ENCODE peak calls at places on chromosomes 16 and 17, in six cellular contexts. U, F, T, O, N and H are unnamed samples.

GRCh38 chr17:72004476-72005331 is 116.1 kb upstream of the SOX9 start:
- DNase-seq in U (no peak), F (no peak), T (no peak), O (peak; percentile 10), N (no peak), H (no peak)

GRCh38 chr17:2344528-2344927 is 7.2 kb downstream of the SGSM2 start:
- DNase-seq in U (no peak), F (no peak), T (no peak), O (no peak), N (no peak), H (no peak)

GRCh38 chr16:9039208-9039607 is 52.2 kb upstream of the HAPSTR1 start:
- DNase-seq in U (no peak), F (no peak), T (no peak), O (peak; percentile 62), N (no peak), H (no peak)

GRCh38 chr17:37752482-37752881 is 7.6 kb upstream of the HNF1B start:
- DNase-seq in U (no peak), F (no peak), T (no peak), O (no peak), N (no peak), H (no peak)

GRCh38 chr17:4788807-4789700 is at the start of gene GLTPD2:
- DNase-seq in U (peak; percentile 19), F (no peak), T (no peak), O (peak; percentile 46), N (no peak), H (peak; percentile 83)

GRCh38 chr17:40782450-40782849 is at the start of gene KRT27:
- DNase-seq in U (no peak), F (no peak), T (no peak), O (no peak), N (no peak), H (no peak)

GRCh38 chr16:11748404-11749254 is 6.0 kb upstream of the TXNDC11 start:
- DNase-seq in U (no peak), F (no peak), T (no peak), O (peak; percentile 22), N (no peak), H (peak; percentile 46)

GRCh38 chr16:86243571-86244154 is 266.7 kb upstream of the FOXF1 start:
- DNase-seq in U (peak; percentile 3), F (no peak), T (peak; percentile 54), O (no peak), N (no peak), H (no peak)

GRCh38 chr17:82235056-82235774 is 6.4 kb downstream of the SLC16A3 start:
- DNase-seq in U (no peak), F (no peak), T (peak; percentile 66), O (no peak), N (no peak), H (no peak)

GRCh38 chr17:6314311-6314710 is 120.6 kb downstream of the AIPL1 start:
- DNase-seq in U (no peak), F (no peak), T (no peak), O (no peak), N (no peak), H (no peak)

DNA sequence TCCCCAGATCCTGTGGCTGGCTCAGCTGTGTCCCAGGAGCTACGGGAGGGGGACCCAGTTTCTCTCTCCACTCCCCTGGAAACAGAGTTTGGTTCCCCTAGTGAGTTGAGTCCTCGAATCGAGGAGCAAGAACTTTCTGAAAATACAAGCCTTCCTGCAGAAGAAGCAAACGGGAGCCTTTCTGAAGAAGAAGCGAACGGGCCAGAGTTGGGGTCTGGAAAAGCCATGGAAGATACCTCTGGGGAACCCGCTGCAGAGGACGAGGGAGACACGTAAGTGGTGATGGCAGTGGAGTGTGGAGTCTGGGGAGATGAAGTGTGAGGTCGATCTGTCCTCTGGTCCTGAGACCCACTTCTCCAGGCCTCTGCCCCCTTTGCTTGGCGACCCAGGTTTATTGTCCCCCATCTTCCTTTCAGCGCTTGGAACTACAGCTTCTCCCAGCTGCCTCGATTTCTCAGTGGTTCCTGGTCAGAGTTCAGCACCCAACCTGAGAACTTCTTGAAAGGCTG is 585 bp downstream of the WRAP53 start:
- DNase-seq in U (no peak), F (no peak), T (peak; percentile 60), O (peak; percentile 14), N (no peak), H (no peak)
- H3K4me3 ChIP-seq in U (peak overlapping the region; percentile 54), F (peak overlapping the region; percentile 91), T (peak overlapping the region; percentile 76), O (peak overlapping the region; percentile 94), N (peak overlapping the region; percentile 75), H (peak overlapping the region; percentile 76)

DNA sequence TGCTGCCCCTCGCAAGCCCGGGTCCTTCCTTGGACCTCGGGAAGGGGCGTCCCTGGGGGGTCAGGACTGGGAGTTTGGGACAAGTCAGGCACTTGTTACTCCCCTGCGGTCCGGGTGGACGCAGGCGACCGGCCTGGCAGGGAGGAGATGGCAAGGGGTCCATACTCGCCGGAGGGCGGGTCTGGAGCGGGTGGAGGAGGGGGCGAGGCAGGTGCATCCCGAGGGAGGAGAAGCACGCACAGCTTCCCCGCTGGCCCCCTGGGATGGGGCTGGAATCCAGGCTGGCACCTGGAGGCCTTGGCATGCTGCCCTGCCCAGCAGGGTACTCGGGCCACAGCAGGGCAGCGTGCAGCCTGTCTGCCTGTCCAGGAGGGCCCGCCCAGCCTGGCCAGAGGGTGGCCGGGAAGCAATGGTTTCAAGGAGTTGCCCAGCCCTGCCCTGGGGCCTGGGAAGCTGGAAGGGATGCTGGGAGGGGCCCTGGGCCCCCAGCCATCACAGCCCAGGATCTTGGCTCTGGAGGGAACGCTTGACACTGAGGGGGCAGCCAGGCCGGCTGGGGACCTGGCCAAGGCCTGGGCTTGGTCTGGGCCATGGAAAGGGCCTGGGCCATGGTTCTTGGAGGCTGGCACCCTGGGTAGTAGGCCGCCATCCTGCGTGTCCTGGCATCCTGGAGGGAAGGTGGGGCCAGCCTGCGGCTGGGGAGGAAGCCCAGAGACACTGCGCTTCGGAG is 1.0 kb downstream of the GLIS2 start:
- DNase-seq in U (peak; percentile 71), F (peak; percentile 92), T (peak; percentile 81), O (no peak), N (no peak), H (peak; percentile 85)
- H3K4me3 ChIP-seq in U (peak overlapping the region; percentile 13), F (peak overlapping the region; percentile 82), T (peak overlapping the region; percentile 62), O (peak overlapping the region; percentile 84), N (no peak overlapping the region), H (peak overlapping the region; percentile 67)

DNA sequence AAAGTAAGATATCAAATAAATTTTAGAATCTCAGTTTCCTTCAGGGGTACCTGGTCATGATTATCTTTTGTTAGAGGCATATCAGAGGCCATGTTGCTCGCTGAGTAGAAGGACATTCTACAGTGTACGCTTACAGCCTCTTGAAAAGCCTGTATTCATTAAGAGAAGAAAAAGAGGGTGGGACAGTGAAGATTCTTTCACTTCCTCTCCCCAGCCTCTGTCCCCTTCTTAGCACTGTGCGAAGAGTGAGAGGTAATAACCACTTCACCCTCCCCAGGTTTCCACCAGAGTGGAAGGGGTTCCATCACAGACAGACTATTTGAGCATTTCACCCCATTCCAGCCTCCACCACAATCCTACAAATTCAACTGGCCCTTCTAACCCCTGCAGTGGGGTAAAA is 4.8 kb upstream of the LPO start:
- DNase-seq in U (no peak), F (no peak), T (no peak), O (no peak), N (no peak), H (no peak)
- H3K4me3 ChIP-seq in U (no peak overlapping the region), F (no peak overlapping the region), T (no peak overlapping the region), O (no peak overlapping the region), N (no peak overlapping the region), H (no peak overlapping the region)

GRCh38 chr17:68601565-68602266 is 549 bp upstream of the FAM20A start:
- DNase-seq in U (no peak), F (no peak), T (no peak), O (no peak), N (no peak), H (no peak)
- H3K4me3 ChIP-seq in U (no peak overlapping the region), F (peak overlapping the region; percentile 82), T (peak overlapping the region; percentile 55), O (peak overlapping the region; percentile 81), N (no peak overlapping the region), H (peak overlapping the region; percentile 80)

GRCh38 chr16:56669005-56669839 is at the start of gene MT1H:
- DNase-seq in U (peak; percentile 54), F (no peak), T (no peak), O (peak; percentile 51), N (no peak), H (peak; percentile 76)
- H3K4me3 ChIP-seq in U (no peak within 1 kb of the TSS), F (peak within 1 kb of the TSS; percentile 44), T (no peak within 1 kb of the TSS), O (peak within 1 kb of the TSS; percentile 62), N (no peak within 1 kb of the TSS), H (peak within 1 kb of the TSS; percentile 25)

GRCh38 chr16:20675488-20676267 is 21.8 kb downstream of the ACSM1 start:
- DNase-seq in U (peak; percentile 54), F (no peak), T (peak; percentile 71), O (peak; percentile 96), N (peak; percentile 29), H (peak; percentile 16)
- H3K4me3 ChIP-seq in U (peak overlapping the region; percentile 14), F (peak overlapping the region; percentile 69), T (peak overlapping the region; percentile 40), O (peak overlapping the region; percentile 48), N (peak overlapping the region; percentile 47), H (peak overlapping the region; percentile 3)

GRCh38 chr16:58548378-58548777 is 33.1 kb downstream of the SETD6 start:
- DNase-seq in U (no peak), F (no peak), T (no peak), O (no peak), N (no peak), H (no peak)
- H3K4me3 ChIP-seq in U (no peak overlapping the region), F (no peak overlapping the region), T (no peak overlapping the region), O (no peak overlapping the region), N (no peak overlapping the region), H (no peak overlapping the region)

DNA sequence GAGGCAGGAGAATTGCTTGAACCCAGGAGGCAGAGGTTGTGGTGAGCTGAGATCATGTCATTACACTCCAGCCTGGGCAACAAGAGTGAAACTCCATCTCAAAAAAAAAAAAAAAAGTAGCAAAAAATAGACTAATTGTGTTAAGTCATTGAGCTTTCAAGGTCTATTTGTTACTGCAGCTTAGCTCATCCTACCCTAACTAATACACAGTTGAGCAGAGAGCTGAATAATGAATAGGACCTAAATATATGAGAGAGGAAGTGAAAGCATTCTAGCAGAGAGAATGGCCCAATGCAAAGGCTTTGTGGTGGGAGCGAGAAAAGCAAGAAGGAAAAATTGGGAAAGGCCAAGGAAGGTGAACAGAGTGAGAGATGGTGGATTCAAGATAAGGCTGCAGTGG is 128.3 kb downstream of the AXIN2 start:
- DNase-seq in U (no peak), F (no peak), T (no peak), O (no peak), N (no peak), H (no peak)
- H3K4me3 ChIP-seq in U (no peak overlapping the region), F (no peak overlapping the region), T (no peak overlapping the region), O (no peak overlapping the region), N (no peak overlapping the region), H (no peak overlapping the region)